ENCODE peak calls at places on chromosome X, in ten cellular contexts. V, L, R, E, G, I, Z, K, O and Q are unnamed samples.

GRCh38 chrX:87299563-87300160 is 217.9 kb upstream of the KLHL4 start:
- DNase-seq in V (peak), L (peak), R (no peak), E (peak), G (peak), I (no peak), Z (no peak), K (no peak), O (peak), Q (no peak)

GRCh38 chrX:119008122-119008744 is 33.8 kb downstream of the LONRF3 start:
- DNase-seq in V (peak), L (peak), R (no peak), E (no peak), G (no peak), I (peak), Z (peak), K (peak), O (peak), Q (no peak)

GRCh38 chrX:40016702-40017101 is 81.1 kb downstream of the BCOR start:
- DNase-seq in V (no peak), L (no peak), R (no peak), E (no peak), G (no peak), I (no peak), Z (no peak), K (peak), O (no peak), Q (no peak)

GRCh38 chrX:13401724-13402123 is 81.9 kb upstream of the ATXN3L start:
- DNase-seq in V (no peak), L (no peak), R (no peak), E (no peak), G (no peak), I (no peak), Z (no peak), K (no peak), O (no peak), Q (no peak)

GRCh38 chrX:101602077-101602476 is 15.7 kb downstream of the ARMCX6 start:
- DNase-seq in V (no peak), L (peak), R (no peak), E (no peak), G (peak), I (no peak), Z (no peak), K (no peak), O (no peak), Q (no peak)

GRCh38 chrX:119762718-119763117 is 4.3 kb downstream of the SOWAHD start:
- DNase-seq in V (peak), L (peak), R (no peak), E (no peak), G (peak), I (no peak), Z (no peak), K (no peak), O (no peak), Q (no peak)

GRCh38 chrX:140507982-140508305 is 3.1 kb upstream of the SOX3 start:
- DNase-seq in V (no peak), L (no peak), R (no peak), E (no peak), G (no peak), I (no peak), Z (no peak), K (no peak), O (no peak), Q (no peak)

GRCh38 chrX:13000311-13000811 is 25.5 kb downstream of the TMSB4X start:
- DNase-seq in V (no peak), L (no peak), R (no peak), E (no peak), G (no peak), I (peak), Z (peak), K (peak), O (peak), Q (no peak)

GRCh38 chrX:68841251-68842049 is 12.6 kb downstream of the EFNB1 start:
- DNase-seq in V (no peak), L (no peak), R (no peak), E (no peak), G (no peak), I (peak), Z (peak), K (no peak), O (no peak), Q (peak)

GRCh38 chrX:41009816-41010187 is 75.4 kb upstream of the USP9X start:
- DNase-seq in V (no peak), L (no peak), R (no peak), E (no peak), G (no peak), I (no peak), Z (no peak), K (no peak), O (no peak), Q (no peak)

GRCh38 chrX:30220646-30221045 is 5.3 kb downstream of the MAGEB2 start:
- DNase-seq in V (no peak), L (no peak), R (no peak), E (no peak), G (no peak), I (no peak), Z (no peak), K (no peak), O (no peak), Q (no peak)

GRCh38 chrX:108397627-108398392 is 40.4 kb downstream of the COL4A6 start:
- DNase-seq in V (no peak), L (peak), R (no peak), E (no peak), G (peak), I (no peak), Z (no peak), K (no peak), O (no peak), Q (no peak)

GRCh38 chrX:39854772-39855747 is 242.7 kb downstream of the BCOR start:
- DNase-seq in V (no peak), L (no peak), R (no peak), E (no peak), G (no peak), I (peak), Z (no peak), K (peak), O (no peak), Q (no peak)

GRCh38 chrX:130702867-130703707 is 199.9 kb downstream of the ENOX2 start:
- DNase-seq in V (no peak), L (no peak), R (no peak), E (no peak), G (peak), I (no peak), Z (no peak), K (no peak), O (no peak), Q (no peak)

GRCh38 chrX:16826207-16826606 is 39.9 kb downstream of the TXLNG start:
- DNase-seq in V (peak), L (peak), R (no peak), E (peak), G (peak), I (no peak), Z (no peak), K (no peak), O (peak), Q (no peak)

GRCh38 chrX:16552546-16552945 is 97.4 kb upstream of the S100G start:
- DNase-seq in V (no peak), L (peak), R (no peak), E (no peak), G (peak), I (no peak), Z (no peak), K (no peak), O (no peak), Q (no peak)

GRCh38 chrX:54950730-54951375 is 30.2 kb downstream of the TRO start:
- DNase-seq in V (no peak), L (no peak), R (no peak), E (peak), G (no peak), I (no peak), Z (no peak), K (no peak), O (peak), Q (no peak)

GRCh38 chrX:110852180-110852579 is 56.6 kb upstream of the CHRDL1 start:
- DNase-seq in V (peak), L (peak), R (no peak), E (peak), G (peak), I (no peak), Z (no peak), K (no peak), O (peak), Q (no peak)

GRCh38 chrX:20829665-20830481 is 544.3 kb upstream of the CNKSR2 start:
- DNase-seq in V (no peak), L (peak), R (no peak), E (no peak), G (peak), I (no peak), Z (no peak), K (no peak), O (peak), Q (no peak)

GRCh38 chrX:103536071-103536470 is 16.8 kb upstream of the RAB40A start:
- DNase-seq in V (no peak), L (no peak), R (no peak), E (no peak), G (peak), I (no peak), Z (no peak), K (no peak), O (no peak), Q (no peak)

GRCh38 chrX:50691820-50692219 is 122.2 kb downstream of the SHROOM4 start:
- DNase-seq in V (peak), L (peak), R (no peak), E (peak), G (peak), I (no peak), Z (no peak), K (peak), O (peak), Q (no peak)

GRCh38 chrX:154546354-154547244 is at the start of gene G6PD:
- DNase-seq in V (peak), L (peak), R (no peak), E (peak), G (peak), I (peak), Z (peak), K (peak), O (peak), Q (no peak)